ENCODE peak calls at places on chromosome 15, in eight cellular contexts. J is mucosa of gallbladder, C is GM03348, H is AG09309, S is HAP-1, U is EH, G is A172, O is GM19239. V is an unnamed sample.

GRCh38 chr15:31317033-31317979 is 9.3 kb upstream of the KLF13 start:
- DNase-seq in C (no peak), S (no peak), G (no peak), U (no peak), H (no peak), O (no peak), J (no peak), V (no peak)

GRCh38 chr15:66720206-66721010 is 18.4 kb downstream of the SMAD6 start:
- DNase-seq in H (peak), J (no peak), G (peak), C (peak), S (no peak), O (no peak), U (peak), V (no peak)

GRCh38 chr15:101523560-101523940 is 34.0 kb upstream of the PCSK6 start:
- DNase-seq in J (peak), S (no peak), C (no peak), H (no peak), G (no peak), U (no peak), O (no peak), V (no peak)

GRCh38 chr15:76588811-76589747 is 252.5 kb downstream of the ISL2 start:
- DNase-seq in C (no peak), S (peak), H (no peak), U (no peak), G (no peak), O (no peak), J (no peak), V (no peak)

GRCh38 chr15:44541282-44541958 is 4.5 kb downstream of the EIF3J start:
- DNase-seq in U (peak), H (peak), S (no peak), O (no peak), J (no peak), C (peak), G (peak), V (peak)

GRCh38 chr15:67240235-67241131 is 14.0 kb downstream of the AAGAB start:
- DNase-seq in J (no peak), G (peak), O (no peak), H (no peak), U (no peak), S (peak), C (no peak), V (no peak)

GRCh38 chr15:83285284-83285978 is 967 bp upstream of the BNC1 start:
- DNase-seq in J (no peak), O (no peak), C (no peak), S (no peak), G (no peak), U (no peak), H (no peak), V (no peak)

GRCh38 chr15:34078900-34079299 is 22.8 kb downstream of the EMC7 start:
- DNase-seq in H (no peak), C (no peak), G (no peak), S (no peak), O (no peak), J (no peak), U (no peak), V (no peak)

GRCh38 chr15:74732846-74733245 is 7.5 kb upstream of the CYP1A1 start:
- DNase-seq in G (no peak), H (no peak), O (no peak), S (no peak), U (no peak), C (no peak), J (no peak), V (no peak)

GRCh38 chr15:70596354-70597055 is 166.9 kb downstream of the UACA start:
- DNase-seq in U (peak), S (peak), C (peak), J (peak), O (no peak), G (peak), H (peak), V (peak)

GRCh38 chr15:30670056-30670455 is 44.1 kb downstream of the ARHGAP11B start:
- DNase-seq in U (peak), G (no peak), J (no peak), C (no peak), H (no peak), O (no peak), S (no peak), V (no peak)

V was measured in fibroblast of the conjunctiva.